ENCODE peak calls at places on chromosomes 4 and X, in nine cellular contexts. Q is GM03348, Y is BE2C, L is T-helper 17 cell, E is head of caudate nucleus, V is B cell, A is iPS DF 6.9, C is hippocampal formation, K is A172. P is an unnamed sample.

GRCh38 chrX:134174859-134175258 is 62.1 kb upstream of the CCDC160 start:
- DNase-seq in L (no peak), Y (no peak), A (no peak), Q (no peak), E (no peak), C (no peak), K (no peak), V (no peak), P (peak)

GRCh38 chr4:11626046-11626445 is 197.4 kb upstream of the HS3ST1 start:
- DNase-seq in A (no peak), V (no peak), C (no peak), E (no peak), K (no peak), L (no peak), Y (no peak), Q (no peak), P (no peak)

GRCh38 chr4:26458104-26458503 is 32.2 kb downstream of the CCKAR start:
- DNase-seq in Y (no peak), K (no peak), V (peak), A (no peak), E (no peak), Q (no peak), C (no peak), L (no peak), P (no peak)

GRCh38 chr4:184506527-184507121 is 32.3 kb upstream of the IRF2 start:
- DNase-seq in V (peak), C (no peak), Q (no peak), L (no peak), A (no peak), E (peak), K (peak), Y (no peak), P (no peak)

GRCh38 chr4:144356941-144357381 is 216.4 kb upstream of the GYPA start:
- DNase-seq in V (no peak), K (no peak), C (no peak), E (no peak), Q (no peak), L (no peak), Y (no peak), A (no peak), P (no peak)

GRCh38 chrX:12970691-12971202 is 4.2 kb upstream of the TMSB4X start:
- DNase-seq in K (no peak), Q (peak), E (peak), Y (no peak), L (peak), V (peak), A (no peak), C (peak), P (peak)

GRCh38 chrX:41047878-41048534 is 37.2 kb upstream of the USP9X start:
- DNase-seq in L (no peak), Y (no peak), Q (no peak), V (no peak), E (no peak), C (no peak), K (no peak), A (no peak), P (no peak)

GRCh38 chr4:56055027-56055976 is 106.6 kb downstream of the CEP135 start:
- DNase-seq in L (no peak), E (no peak), V (no peak), A (no peak), C (no peak), K (no peak), Q (no peak), Y (peak), P (peak)

GRCh38 chrX:31590581-31591113 is 518.8 kb upstream of the FTHL17 start:
- DNase-seq in K (peak), C (no peak), E (no peak), Y (no peak), A (no peak), L (no peak), Q (peak), V (no peak), P (no peak)

GRCh38 chr4:150231108-150231770 is 153.0 kb downstream of the DCLK2 start:
- DNase-seq in K (no peak), A (no peak), Y (no peak), V (no peak), Q (no peak), L (no peak), C (no peak), E (no peak), P (no peak)

GRCh38 chrX:110346681-110347080 is 12.0 kb upstream of the RTL9 start:
- DNase-seq in L (no peak), Y (no peak), K (no peak), E (peak), A (no peak), V (no peak), Q (no peak), C (no peak), P (peak)

GRCh38 chr4:156638332-156638731 is 333.3 kb downstream of the PDGFC start:
- DNase-seq in V (no peak), Y (no peak), E (no peak), Q (peak), L (no peak), K (peak), A (no peak), C (no peak), P (no peak)

GRCh38 chr4:10006604-10007435 is 14.5 kb downstream of the SLC2A9 start:
- DNase-seq in A (no peak), Q (no peak), Y (no peak), L (no peak), C (no peak), E (no peak), K (peak), V (no peak), P (no peak)

GRCh38 chr4:113760852-113761681 is 471 bp downstream of the CAMK2D start:
- DNase-seq in V (peak), L (peak), Y (peak), C (peak), K (peak), A (no peak), E (peak), Q (peak), P (peak)

GRCh38 chrX:25015486-25016360 is at the start of gene ARX:
- DNase-seq in K (no peak), C (peak), Y (peak), L (no peak), Q (peak), E (peak), V (no peak), A (no peak), P (peak)

GRCh38 chr4:80173387-80173786 is 23.9 kb upstream of the PRDM8 start:
- DNase-seq in A (no peak), L (peak), C (no peak), E (no peak), K (peak), Q (peak), Y (no peak), V (peak), P (no peak)

GRCh38 chrX:40173662-40174593 is 76.2 kb upstream of the BCOR start:
- DNase-seq in V (peak), A (no peak), K (no peak), C (no peak), L (peak), Y (peak), Q (no peak), E (no peak), P (no peak)

P was measured in glutamatergic neuron.